ENCODE peak calls at places on chromosomes 12 and 14, in five cellular contexts. One of them, this sample, is unnamed.

GRCh38 chr12:46267618-46268348 is 1.1 kb downstream of the SLC38A1 start:
- DNase-seq in mucosa of descending colon: peak
- DNase-seq in retina: peak
- DNase-seq in pancreas: peak
- DNase-seq in sciatic nerve: no peak
- DNase-seq in this sample: no peak

GRCh38 chr12:100995771-100996170 is 201.2 kb downstream of the ANO4 start:
- DNase-seq in pancreas: no peak
- DNase-seq in sciatic nerve: no peak
- DNase-seq in mucosa of descending colon: no peak
- DNase-seq in retina: no peak
- DNase-seq in this sample: no peak

GRCh38 chr12:92129609-92130008 is 16.0 kb downstream of the BTG1 start:
- DNase-seq in retina: no peak
- DNase-seq in mucosa of descending colon: no peak
- DNase-seq in pancreas: no peak
- DNase-seq in sciatic nerve: no peak
- DNase-seq in this sample: no peak

GRCh38 chr12:106801830-106802561 is 27.5 kb downstream of the RIC8B start:
- DNase-seq in retina: no peak
- DNase-seq in mucosa of descending colon: no peak
- DNase-seq in sciatic nerve: no peak
- DNase-seq in pancreas: no peak
- DNase-seq in this sample: no peak

GRCh38 chr14:81565441-81566290 is 32.0 kb upstream of the SEL1L start:
- DNase-seq in sciatic nerve: no peak
- DNase-seq in retina: peak
- DNase-seq in mucosa of descending colon: peak
- DNase-seq in pancreas: no peak
- DNase-seq in this sample: no peak

GRCh38 chr12:32115404-32116104 is 8.9 kb downstream of the BICD1 start:
- DNase-seq in sciatic nerve: peak
- DNase-seq in mucosa of descending colon: peak
- DNase-seq in retina: no peak
- DNase-seq in pancreas: peak
- DNase-seq in this sample: no peak

GRCh38 chr14:38553586-38553985 is 297.7 kb upstream of the CLEC14A start:
- DNase-seq in mucosa of descending colon: no peak
- DNase-seq in pancreas: no peak
- DNase-seq in retina: no peak
- DNase-seq in sciatic nerve: no peak
- DNase-seq in this sample: no peak

GRCh38 chr12:130104114-130104513 is 58.1 kb upstream of the FZD10 start:
- DNase-seq in sciatic nerve: no peak
- DNase-seq in mucosa of descending colon: no peak
- DNase-seq in pancreas: no peak
- DNase-seq in retina: no peak
- DNase-seq in this sample: no peak

GRCh38 chr12:121915841-121916321 is 2.5 kb upstream of the CFAP251 start:
- DNase-seq in sciatic nerve: no peak
- DNase-seq in mucosa of descending colon: no peak
- DNase-seq in pancreas: no peak
- DNase-seq in retina: no peak
- DNase-seq in this sample: no peak

GRCh38 chr12:101945361-101946232 is 68.2 kb downstream of the DRAM1 start:
- DNase-seq in sciatic nerve: no peak
- DNase-seq in mucosa of descending colon: peak
- DNase-seq in pancreas: no peak
- DNase-seq in retina: no peak
- DNase-seq in this sample: no peak